ENCODE peak calls at places on chromosomes 13 and 19, in nine cellular contexts. U is CD8-positive, alpha-beta T cell; H is astrocyte of the cerebellum; M is AG04450; E is WERI-Rb-1; I is IMR-90; X is tibial artery; J is type B pancreatic cell; B is fibroblast of the aortic adventitia. Q is an unnamed sample.

GRCh38 chr13:86020350-86021002 is 221.3 kb upstream of the SLITRK6 start:
- DNase-seq in U (no peak), H (peak), M (peak), E (no peak), I (peak), X (no peak), J (no peak), B (peak), Q (no peak)

GRCh38 chr19:53394522-53394973 is 401 bp upstream of the ZNF765 start:
- DNase-seq in U (peak), H (no peak), M (no peak), E (peak), I (peak), X (peak), J (no peak), B (no peak), Q (no peak)

GRCh38 chr13:60679928-60680693 is 283.1 kb downstream of the TDRD3 start:
- DNase-seq in U (no peak), H (no peak), M (no peak), E (no peak), I (no peak), X (no peak), J (no peak), B (no peak), Q (no peak)

GRCh38 chr13:99083976-99084375 is 106.1 kb upstream of the DOCK9 start:
- DNase-seq in U (peak), H (no peak), M (no peak), E (no peak), I (no peak), X (no peak), J (no peak), B (no peak), Q (no peak)

GRCh38 chr19:41619018-41619571 is 7.8 kb downstream of the CEACAM4 start:
- DNase-seq in U (no peak), H (no peak), M (no peak), E (no peak), I (no peak), X (no peak), J (no peak), B (no peak), Q (no peak)

GRCh38 chr19:49064768-49065611 is at the start of gene NTF4:
- DNase-seq in U (no peak), H (no peak), M (no peak), E (peak), I (no peak), X (no peak), J (peak), B (no peak), Q (no peak)

GRCh38 chr19:48642862-48643261 is 3.1 kb downstream of the CA11 start:
- DNase-seq in U (no peak), H (no peak), M (no peak), E (no peak), I (no peak), X (no peak), J (no peak), B (no peak), Q (no peak)

GRCh38 chr13:83731113-83731512 is 151.2 kb downstream of the SLITRK1 start:
- DNase-seq in U (no peak), H (no peak), M (no peak), E (no peak), I (no peak), X (no peak), J (no peak), B (no peak), Q (no peak)

GRCh38 chr13:48478401-48478800 is 54.5 kb downstream of the RCBTB2 start:
- DNase-seq in U (no peak), H (no peak), M (no peak), E (no peak), I (peak), X (no peak), J (no peak), B (peak), Q (no peak)

GRCh38 chr13:93476175-93476574 is 249.6 kb downstream of the GPC6 start:
- DNase-seq in U (no peak), H (peak), M (peak), E (no peak), I (peak), X (no peak), J (no peak), B (peak), Q (no peak)

GRCh38 chr13:33992891-33993336 is 175.0 kb downstream of the RFC3 start:
- DNase-seq in U (no peak), H (no peak), M (no peak), E (no peak), I (no peak), X (no peak), J (no peak), B (no peak), Q (no peak)

GRCh38 chr13:33931397-33931987 is 113.5 kb downstream of the RFC3 start:
- DNase-seq in U (no peak), H (peak), M (no peak), E (peak), I (peak), X (no peak), J (no peak), B (peak), Q (peak)

GRCh38 chr13:36297259-36297599 is 385 bp downstream of the CCDC169 start:
- DNase-seq in U (no peak), H (no peak), M (no peak), E (no peak), I (peak), X (no peak), J (no peak), B (peak), Q (peak)

GRCh38 chr19:10102787-10103236 is 334 bp upstream of the ANGPTL6 start:
- DNase-seq in U (no peak), H (no peak), M (no peak), E (no peak), I (no peak), X (no peak), J (no peak), B (no peak), Q (peak)

GRCh38 chr19:912181-913079 is 589 bp downstream of the R3HDM4 start:
- DNase-seq in U (peak), H (no peak), M (no peak), E (no peak), I (no peak), X (no peak), J (no peak), B (no peak), Q (no peak)

GRCh38 chr13:113002206-113002821 is 33.3 kb downstream of the MCF2L start:
- DNase-seq in U (no peak), H (no peak), M (no peak), E (peak), I (no peak), X (no peak), J (no peak), B (no peak), Q (no peak)
- TF ChIP-seq CTCF in U (no peak), H (peak), M (peak), E (peak), I (peak), X (no peak), J (peak), B (peak), Q (no peak)

GRCh38 chr19:6808494-6808893 is 36.0 kb downstream of the VAV1 start:
- DNase-seq in U (no peak), H (no peak), M (no peak), E (no peak), I (no peak), X (no peak), J (no peak), B (no peak), Q (no peak)

GRCh38 chr19:6803036-6803404 is 30.5 kb downstream of the VAV1 start:
- DNase-seq in U (no peak), H (no peak), M (no peak), E (no peak), I (no peak), X (no peak), J (no peak), B (no peak), Q (no peak)

GRCh38 chr19:6809262-6809661 is 36.8 kb downstream of the VAV1 start:
- DNase-seq in U (no peak), H (no peak), M (no peak), E (no peak), I (no peak), X (no peak), J (no peak), B (no peak), Q (no peak)

GRCh38 chr19:6807291-6807690 is 34.8 kb downstream of the VAV1 start:
- DNase-seq in U (no peak), H (no peak), M (no peak), E (no peak), I (no peak), X (no peak), J (no peak), B (no peak), Q (no peak)

GRCh38 chr19:6806488-6806887 is 34.0 kb downstream of the VAV1 start:
- DNase-seq in U (no peak), H (no peak), M (no peak), E (no peak), I (no peak), X (no peak), J (no peak), B (no peak), Q (no peak)
- TF ChIP-seq CTCF in U (no peak), H (no peak), M (no peak), E (no peak), I (no peak), X (no peak), J (no peak), B (no peak), Q (no peak)

DNA sequence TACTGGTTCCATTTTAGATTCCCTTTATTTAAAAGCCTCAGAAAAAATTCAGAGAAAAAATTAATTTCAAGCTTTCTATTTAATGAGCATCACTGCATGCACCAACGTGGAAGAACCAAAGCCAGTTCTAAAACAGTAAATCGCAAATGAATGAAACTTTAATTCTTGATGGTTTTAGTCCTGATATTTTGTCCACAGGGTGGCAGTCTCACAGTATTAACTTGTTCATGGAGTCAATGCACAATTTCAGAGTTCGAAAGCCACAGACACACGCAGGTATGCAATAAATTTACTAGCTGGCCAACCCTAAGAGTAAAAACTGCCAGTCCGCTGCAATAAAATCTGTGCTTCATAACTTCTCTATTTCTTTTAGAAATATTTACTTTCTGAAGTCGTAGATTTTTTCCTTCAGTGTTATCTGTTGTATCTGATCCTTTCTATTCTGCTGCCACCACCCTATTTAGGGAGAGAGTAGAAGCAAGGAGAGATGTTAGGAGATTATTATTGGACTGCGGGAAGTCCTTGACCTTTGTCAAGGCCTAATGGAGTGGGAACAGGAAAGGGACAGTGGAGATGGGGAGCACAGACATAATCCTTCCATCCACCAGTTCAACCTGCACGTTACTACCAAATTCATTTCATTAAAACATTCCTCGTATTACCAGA is 7.0 kb upstream of the WBP4 start:
- DNase-seq in U (peak), H (peak), M (no peak), E (no peak), I (peak), X (no peak), J (no peak), B (peak), Q (peak)
- TF ChIP-seq CTCF in U (peak), H (peak), M (peak), E (no peak), I (peak), X (peak), J (peak), B (peak), Q (peak)

GRCh38 chr19:31946491-31946890 is 398.9 kb upstream of the ZNF507 start:
- DNase-seq in U (no peak), H (no peak), M (no peak), E (no peak), I (no peak), X (no peak), J (no peak), B (no peak), Q (no peak)

GRCh38 chr19:31943305-31943704 is 402.1 kb upstream of the ZNF507 start:
- DNase-seq in U (no peak), H (no peak), M (no peak), E (peak), I (no peak), X (no peak), J (no peak), B (no peak), Q (no peak)

GRCh38 chr19:31943778-31944177 is 401.6 kb upstream of the ZNF507 start:
- DNase-seq in U (no peak), H (no peak), M (no peak), E (no peak), I (no peak), X (no peak), J (no peak), B (no peak), Q (no peak)

GRCh38 chr19:31944286-31944685 is 401.1 kb upstream of the ZNF507 start:
- DNase-seq in U (no peak), H (no peak), M (no peak), E (no peak), I (no peak), X (no peak), J (no peak), B (no peak), Q (no peak)

GRCh38 chr19:31947436-31947835 is 398.0 kb upstream of the ZNF507 start:
- DNase-seq in U (no peak), H (no peak), M (no peak), E (no peak), I (no peak), X (no peak), J (no peak), B (no peak), Q (no peak)
- TF ChIP-seq CTCF in U (no peak), H (no peak), M (no peak), E (no peak), I (no peak), X (no peak), J (no peak), B (no peak), Q (no peak)

GRCh38 chr13:111897846-111898215 is 169.1 kb upstream of the SOX1 start:
- DNase-seq in U (no peak), H (no peak), M (no peak), E (no peak), I (no peak), X (no peak), J (peak), B (no peak), Q (no peak)
- TF ChIP-seq CTCF in U (no peak), H (no peak), M (no peak), E (no peak), I (no peak), X (no peak), J (no peak), B (no peak), Q (no peak)

GRCh38 chr13:32538621-32539246 is at the start of gene N4BP2L2:
- DNase-seq in U (peak), H (peak), M (peak), E (peak), I (peak), X (peak), J (peak), B (peak), Q (peak)
- TF ChIP-seq CTCF in U (no peak), H (peak), M (peak), E (no peak), I (peak), X (peak), J (peak), B (peak), Q (peak)

GRCh38 chr13:50805805-50806204 is 37.7 kb downstream of the DLEU7 start:
- DNase-seq in U (no peak), H (no peak), M (no peak), E (no peak), I (peak), X (no peak), J (no peak), B (peak), Q (no peak)
- TF ChIP-seq CTCF in U (no peak), H (no peak), M (no peak), E (no peak), I (peak), X (no peak), J (peak), B (no peak), Q (no peak)

DNA sequence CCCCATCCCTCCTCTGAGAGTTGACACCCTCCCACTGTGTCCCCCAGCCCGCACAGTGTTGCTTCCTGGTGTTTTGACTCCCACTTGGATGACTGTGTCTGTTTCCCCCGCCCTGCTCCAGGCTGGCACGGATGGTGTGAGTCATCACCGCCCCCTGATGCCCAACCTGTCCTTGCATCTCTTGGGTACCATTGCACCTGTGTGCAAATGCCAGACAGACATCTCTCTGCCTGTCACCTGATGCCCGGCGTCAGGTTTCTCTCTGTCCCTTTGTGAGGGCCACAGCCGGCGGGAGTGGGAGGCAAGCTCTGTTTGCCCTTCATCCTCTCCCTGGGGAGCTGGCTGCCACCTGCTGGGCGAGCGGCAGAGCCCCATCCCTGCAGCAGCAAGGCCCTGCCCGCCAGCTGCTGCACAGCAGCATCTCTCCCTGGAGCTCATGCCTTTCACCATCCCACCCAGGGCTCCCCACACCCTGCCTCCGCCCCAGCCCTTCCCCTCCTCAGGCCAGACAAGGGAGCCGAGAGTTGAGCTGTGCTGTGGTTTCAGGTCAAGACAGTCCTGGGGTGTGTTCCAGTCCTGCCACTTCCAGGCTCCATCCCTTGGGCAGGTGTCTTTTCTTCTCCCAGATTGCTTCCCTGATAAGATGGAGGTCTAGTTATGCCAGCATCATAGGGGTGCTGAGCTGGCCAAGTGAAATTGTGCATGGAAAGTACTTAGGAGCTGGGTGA is 29.7 kb downstream of the NKPD1 start:
- DNase-seq in U (no peak), H (no peak), M (no peak), E (no peak), I (peak), X (no peak), J (no peak), B (no peak), Q (no peak)
- TF ChIP-seq CTCF in U (no peak), H (no peak), M (peak), E (peak), I (peak), X (no peak), J (peak), B (no peak), Q (peak)

GRCh38 chr19:47094557-47095517 is 18.7 kb downstream of the ZC3H4 start:
- DNase-seq in U (peak), H (no peak), M (no peak), E (no peak), I (no peak), X (no peak), J (no peak), B (no peak), Q (peak)

GRCh38 chr19:47095707-47096704 is 17.6 kb downstream of the ZC3H4 start:
- DNase-seq in U (no peak), H (peak), M (no peak), E (no peak), I (no peak), X (peak), J (no peak), B (peak), Q (no peak)

GRCh38 chr19:47096721-47097120 is 16.9 kb downstream of the ZC3H4 start:
- DNase-seq in U (no peak), H (no peak), M (no peak), E (peak), I (no peak), X (no peak), J (no peak), B (no peak), Q (no peak)

GRCh38 chr19:47093254-47093653 is 20.3 kb downstream of the ZC3H4 start:
- DNase-seq in U (no peak), H (no peak), M (no peak), E (no peak), I (no peak), X (no peak), J (no peak), B (no peak), Q (no peak)

DNA sequence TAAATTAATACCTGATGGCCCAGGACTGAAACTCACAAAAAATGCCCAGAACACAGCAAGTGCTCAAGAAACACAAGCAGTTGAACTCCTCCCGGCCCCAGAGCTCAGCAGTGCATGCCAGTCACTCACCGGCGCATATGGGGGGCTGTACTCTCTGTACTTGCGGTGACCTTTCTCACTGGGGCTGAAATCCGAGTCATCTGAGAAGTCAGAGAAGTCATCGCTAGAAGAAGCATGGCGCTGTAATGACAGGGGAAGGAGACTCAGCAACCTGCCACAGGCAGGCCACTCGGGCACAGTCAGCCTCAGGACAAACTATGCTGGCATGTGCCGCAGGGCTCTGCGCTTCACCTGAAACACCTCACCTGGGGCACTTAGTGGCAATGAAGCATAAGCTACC is 19.7 kb downstream of the ZC3H4 start:
- DNase-seq in U (no peak), H (no peak), M (no peak), E (no peak), I (no peak), X (no peak), J (no peak), B (no peak), Q (peak)
- TF ChIP-seq CTCF in U (no peak), H (no peak), M (no peak), E (no peak), I (no peak), X (no peak), J (no peak), B (no peak), Q (no peak)

GRCh38 chr19:55383279-55383788 is 758 bp downstream of the TMEM238 start:
- DNase-seq in U (no peak), H (no peak), M (no peak), E (peak), I (no peak), X (no peak), J (no peak), B (no peak), Q (no peak)
- TF ChIP-seq CTCF in U (no peak), H (no peak), M (no peak), E (no peak), I (no peak), X (no peak), J (no peak), B (no peak), Q (no peak)